ENCODE peak calls at places on chromosomes 5 and 9, in nine cellular contexts. I, N, Y, X, A, O, U, E and D are unnamed samples.

GRCh38 chr9:27447036-27447700 is 76.9 kb upstream of the IFNK start:
- DNase-seq in I (no peak), N (no peak), Y (no peak), X (no peak), A (no peak), O (no peak), U (no peak), E (no peak), D (no peak)

GRCh38 chr5:98982880-98983279 is 54.1 kb upstream of the CHD1 start:
- DNase-seq in I (no peak), N (no peak), Y (no peak), X (no peak), A (no peak), O (no peak), U (no peak), E (no peak), D (no peak)

GRCh38 chr5:143892908-143893307 is 80.9 kb downstream of the HMHB1 start:
- DNase-seq in I (no peak), N (no peak), Y (no peak), X (no peak), A (no peak), O (no peak), U (no peak), E (no peak), D (no peak)

GRCh38 chr5:32842798-32843531 is 131.8 kb downstream of the NPR3 start:
- DNase-seq in I (no peak), N (no peak), Y (no peak), X (no peak), A (peak; percentile 80), O (no peak), U (no peak), E (peak; percentile 25), D (no peak)

GRCh38 chr9:130499804-130500263 is 55.1 kb downstream of the ASS1 start:
- DNase-seq in I (no peak), N (no peak), Y (no peak), X (no peak), A (peak; percentile 63), O (no peak), U (no peak), E (peak; percentile 17), D (no peak)

GRCh38 chr5:103466494-103466893 is 96.1 kb downstream of the NUDT12 start:
- DNase-seq in I (no peak), N (no peak), Y (no peak), X (no peak), A (peak; percentile 77), O (peak; percentile 63), U (no peak), E (peak; percentile 21), D (no peak)

GRCh38 chr9:35980289-35981011 is 22.5 kb upstream of the OR2S2 start:
- DNase-seq in I (no peak), N (no peak), Y (no peak), X (no peak), A (no peak), O (no peak), U (no peak), E (peak; percentile 39), D (no peak)

GRCh38 chr5:2032432-2032831 is 149.7 kb upstream of the IRX4 start:
- DNase-seq in I (no peak), N (no peak), Y (no peak), X (no peak), A (no peak), O (no peak), U (no peak), E (no peak), D (no peak)

GRCh38 chr5:57113486-57113885 is 60.4 kb upstream of the GPBP1 start:
- DNase-seq in I (no peak), N (no peak), Y (no peak), X (no peak), A (no peak), O (no peak), U (no peak), E (no peak), D (no peak)

GRCh38 chr9:135295556-135296300 is 183.9 kb upstream of the PPP1R26 start:
- DNase-seq in I (no peak), N (no peak), Y (no peak), X (no peak), A (no peak), O (no peak), U (no peak), E (no peak), D (no peak)

GRCh38 chr9:36993933-36994764 is 39.9 kb downstream of the PAX5 start:
- DNase-seq in I (no peak), N (no peak), Y (peak; percentile 90), X (no peak), A (no peak), O (no peak), U (no peak), E (no peak), D (no peak)

GRCh38 chr9:36987891-36988290 is 46.2 kb downstream of the PAX5 start:
- DNase-seq in I (no peak), N (no peak), Y (no peak), X (no peak), A (peak; percentile 21), O (no peak), U (no peak), E (peak; percentile 30), D (no peak)

GRCh38 chr9:36992501-36993316 is 41.4 kb downstream of the PAX5 start:
- DNase-seq in I (no peak), N (no peak), Y (no peak), X (no peak), A (no peak), O (no peak), U (no peak), E (no peak), D (no peak)

GRCh38 chr9:36988848-36989247 is 45.2 kb downstream of the PAX5 start:
- DNase-seq in I (no peak), N (no peak), Y (peak; percentile 73), X (no peak), A (no peak), O (no peak), U (no peak), E (no peak), D (no peak)

GRCh38 chr9:36991516-36992134 is 42.4 kb downstream of the PAX5 start:
- DNase-seq in I (no peak), N (peak; percentile 62), Y (no peak), X (no peak), A (peak; percentile 25), O (peak; percentile 5), U (no peak), E (peak; percentile 23), D (no peak)
- TF ChIP-seq CTCF in I (no peak), N (peak; percentile 83), Y (peak; percentile 28), X (no peak), A (peak; percentile 86), O (peak; percentile 64), U (no peak), E (peak; percentile 90), D (peak; percentile 10)

GRCh38 chr9:111662851-111663823 is 1.7 kb downstream of the GNG10 start:
- DNase-seq in I (no peak), N (no peak), Y (no peak), X (no peak), A (peak; percentile 34), O (no peak), U (no peak), E (peak; percentile 42), D (no peak)
- H3K4me3 ChIP-seq in I (peak overlapping the region; percentile 86), N (peak overlapping the region; percentile 90), Y (peak overlapping the region; percentile 93), X (no peak overlapping the region), A (peak overlapping the region; percentile 59), O (peak overlapping the region; percentile 75), U (peak overlapping the region; percentile 74), E (peak overlapping the region; percentile 72), D (peak overlapping the region; percentile 64)

GRCh38 chr9:114149765-114150340 is 5.5 kb upstream of the COL27A1 start:
- DNase-seq in I (peak; percentile 38), N (no peak), Y (no peak), X (no peak), A (no peak), O (no peak), U (no peak), E (no peak), D (no peak)

GRCh38 chr9:114146735-114147134 is 8.6 kb upstream of the COL27A1 start:
- DNase-seq in I (no peak), N (no peak), Y (no peak), X (no peak), A (no peak), O (no peak), U (no peak), E (no peak), D (no peak)

GRCh38 chr9:114150608-114151007 is 4.7 kb upstream of the COL27A1 start:
- DNase-seq in I (no peak), N (no peak), Y (no peak), X (no peak), A (no peak), O (no peak), U (no peak), E (no peak), D (no peak)

GRCh38 chr9:114151426-114151956 is 3.8 kb upstream of the COL27A1 start:
- DNase-seq in I (no peak), N (no peak), Y (no peak), X (no peak), A (no peak), O (no peak), U (no peak), E (no peak), D (no peak)

DNA sequence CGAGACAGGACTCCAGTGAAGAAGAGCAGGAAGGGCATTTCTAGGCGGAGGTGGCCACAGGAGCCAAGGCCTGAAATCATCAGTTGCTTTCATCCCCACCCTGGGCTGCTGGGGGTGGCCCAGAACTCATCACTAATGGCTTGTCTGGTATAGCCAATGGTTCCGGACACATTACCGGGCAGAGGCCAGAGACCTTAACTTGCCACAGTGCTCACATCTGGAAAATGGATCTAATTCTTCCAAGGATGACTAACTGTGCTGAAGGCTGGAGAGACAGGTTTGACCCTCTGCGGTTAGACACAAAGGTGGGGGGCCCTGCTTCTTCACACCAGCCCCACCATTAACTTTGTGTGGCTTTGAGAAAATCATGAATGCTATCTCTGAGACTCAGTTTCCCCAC is 6.2 kb upstream of the COL27A1 start:
- DNase-seq in I (no peak), N (no peak), Y (no peak), X (no peak), A (no peak), O (no peak), U (no peak), E (no peak), D (no peak)
- TF ChIP-seq CTCF in I (no peak), N (no peak), Y (no peak), X (no peak), A (no peak), O (no peak), U (no peak), E (no peak), D (no peak)

GRCh38 chr5:147751156-147751830 is 31.2 kb downstream of the JAKMIP2 start:
- DNase-seq in I (no peak), N (no peak), Y (no peak), X (no peak), A (no peak), O (no peak), U (no peak), E (no peak), D (peak; percentile 34)
- H3K4me3 ChIP-seq in I (no peak overlapping the region), N (no peak overlapping the region), Y (no peak overlapping the region), X (no peak overlapping the region), A (no peak overlapping the region), O (no peak overlapping the region), U (no peak overlapping the region), E (no peak overlapping the region), D (no peak overlapping the region)